ENCODE peak calls at places on chromosomes 2 and 18, in eight cellular contexts. Z is DND-41; V is activated T-cell treated with anti-CD3 and anti-CD28 coated beads, Interleukin-2, amount 50 U/mL, for 72 hours; F is HCEC 1CT; Q is CMK; J is LNCaP clone FGC; A is H7; L is ACHN. K is an unnamed sample.

GRCh38 chr2:10057231-10058107 is 14.1 kb downstream of the KLF11 start:
- DNase-seq in V (no peak), F (peak), J (no peak), Z (no peak), A (peak), L (no peak), Q (peak), K (peak)

GRCh38 chr18:73942081-73942625 is 205.5 kb downstream of the FBXO15 start:
- DNase-seq in Q (no peak), F (no peak), L (no peak), Z (no peak), J (no peak), V (no peak), A (no peak), K (no peak)

GRCh38 chr2:29663266-29663665 is 258.1 kb downstream of the ALK start:
- DNase-seq in J (no peak), F (peak), L (no peak), A (no peak), Q (no peak), Z (no peak), V (no peak), K (no peak)

GRCh38 chr18:27206411-27206810 is 21.3 kb upstream of the CHST9 start:
- DNase-seq in Q (no peak), Z (no peak), F (no peak), L (no peak), J (no peak), A (no peak), V (no peak), K (no peak)

GRCh38 chr2:210399440-210400041 is 77.0 kb downstream of the LANCL1 start:
- DNase-seq in V (no peak), Z (no peak), A (no peak), Q (no peak), J (peak), L (peak), F (no peak), K (no peak)

GRCh38 chr2:128180031-128180430 is 89.0 kb downstream of the UGGT1 start:
- DNase-seq in F (peak), Q (no peak), Z (no peak), A (no peak), L (no peak), J (no peak), V (no peak), K (no peak)

GRCh38 chr18:28713026-28713425 is 536.1 kb upstream of the CDH2 start:
- DNase-seq in V (no peak), L (no peak), J (no peak), Z (peak), A (no peak), F (no peak), Q (no peak), K (no peak)

GRCh38 chr2:241584446-241584845 is 25.9 kb downstream of the BOK start:
- DNase-seq in L (no peak), A (no peak), J (no peak), Z (no peak), F (peak), V (no peak), Q (no peak), K (no peak)

GRCh38 chr18:79402977-79403722 is 7.4 kb downstream of the NFATC1 start:
- DNase-seq in J (no peak), L (no peak), F (no peak), V (no peak), A (peak), Z (no peak), Q (no peak), K (peak)

GRCh38 chr2:239916205-239917127 is 108.7 kb downstream of the NDUFA10 start:
- DNase-seq in J (no peak), A (no peak), Q (no peak), L (no peak), V (no peak), Z (no peak), F (no peak), K (no peak)

GRCh38 chr2:200275281-200276103 is 31.0 kb upstream of the SPATS2L start:
- DNase-seq in A (no peak), V (no peak), Q (no peak), F (no peak), Z (no peak), J (no peak), L (no peak), K (no peak)

GRCh38 chr18:56831988-56832387 is 180.8 kb downstream of the WDR7 start:
- DNase-seq in Z (no peak), V (no peak), L (no peak), F (no peak), Q (peak), J (no peak), A (no peak), K (peak)

GRCh38 chr2:238464389-238464788 is 37.7 kb downstream of the ASB1 start:
- DNase-seq in A (peak), Z (no peak), F (no peak), V (no peak), L (no peak), Q (no peak), J (no peak), K (no peak)

GRCh38 chr18:36460854-36461253 is 163.3 kb downstream of the FHOD3 start:
- DNase-seq in Z (no peak), J (no peak), Q (no peak), A (no peak), F (no peak), L (no peak), V (no peak), K (no peak)

GRCh38 chr2:68606759-68607158 is 36.6 kb upstream of the PROKR1 start:
- DNase-seq in A (no peak), L (no peak), Q (no peak), J (no peak), F (no peak), V (no peak), Z (no peak), K (no peak)

GRCh38 chr2:120520454-120520853 is 174.5 kb downstream of the INHBB start:
- DNase-seq in A (no peak), L (no peak), Z (no peak), V (no peak), J (no peak), Q (no peak), F (no peak), K (no peak)

GRCh38 chr18:987325-988186 is 82.9 kb downstream of the ADCYAP1 start:
- DNase-seq in F (no peak), J (no peak), Z (no peak), A (no peak), L (peak), Q (no peak), V (no peak), K (no peak)

GRCh38 chr2:207469953-207470699 is 59.6 kb upstream of the CREB1 start:
- DNase-seq in Z (no peak), F (no peak), A (no peak), Q (no peak), V (no peak), L (no peak), J (no peak), K (no peak)

GRCh38 chr2:74374509-74375205 is 5.5 kb downstream of the DCTN1 start:
- DNase-seq in Q (no peak), V (no peak), F (peak), L (no peak), Z (no peak), J (no peak), A (peak), K (peak)

GRCh38 chr2:109234355-109234754 is 105.3 kb downstream of the SH3RF3 start:
- DNase-seq in V (no peak), Q (no peak), J (no peak), Z (no peak), F (no peak), L (no peak), A (no peak), K (no peak)

GRCh38 chr2:203748331-203749126 is 42.1 kb downstream of the CD28 start:
- DNase-seq in A (no peak), Z (no peak), Q (no peak), V (no peak), J (no peak), L (no peak), F (no peak), K (no peak)

GRCh38 chr18:32879497-32879896 is 106.7 kb upstream of the KLHL14 start:
- DNase-seq in J (no peak), V (no peak), L (peak), A (no peak), Q (no peak), F (no peak), Z (no peak), K (no peak)

GRCh38 chr2:62465741-62466500 is 40.1 kb downstream of the TMEM17 start:
- DNase-seq in Q (no peak), V (no peak), A (peak), Z (no peak), J (no peak), L (no peak), F (no peak), K (peak)